ENCODE peak calls at places on chromosomes 5 and 9, in eight cellular contexts. X, O, J, R, Q, Y, I and W are unnamed samples.

GRCh38 chr5:157100140-157100679 is 8.6 kb downstream of the HAVCR2 start:
- DNase-seq in X (no peak), O (no peak), J (peak), R (peak), Q (no peak), Y (no peak), I (no peak), W (no peak)

GRCh38 chr5:122439645-122440044 is 127.6 kb downstream of the SNCAIP start:
- DNase-seq in X (no peak), O (no peak), J (no peak), R (no peak), Q (no peak), Y (no peak), I (no peak), W (no peak)

GRCh38 chr5:132458651-132459030 is 31.9 kb downstream of the IRF1 start:
- DNase-seq in X (no peak), O (no peak), J (no peak), R (no peak), Q (no peak), Y (no peak), I (no peak), W (no peak)

GRCh38 chr9:114284316-114285060 is 38.4 kb upstream of the ORM1 start:
- DNase-seq in X (no peak), O (no peak), J (no peak), R (no peak), Q (peak), Y (peak), I (no peak), W (no peak)

GRCh38 chr5:72818866-72819534 is 2.5 kb downstream of the TNPO1 start:
- DNase-seq in X (peak), O (peak), J (peak), R (peak), Q (peak), Y (peak), I (peak), W (peak)

GRCh38 chr5:107306597-107306996 is 364.1 kb downstream of the EFNA5 start:
- DNase-seq in X (no peak), O (no peak), J (no peak), R (no peak), Q (no peak), Y (no peak), I (no peak), W (no peak)

GRCh38 chr9:36037580-36038169 is 962 bp downstream of the RECK start:
- DNase-seq in X (no peak), O (no peak), J (no peak), R (no peak), Q (no peak), Y (no peak), I (no peak), W (no peak)

GRCh38 chr5:177431317-177432142 is 5.1 kb downstream of the GRK6 start:
- DNase-seq in X (no peak), O (peak), J (peak), R (peak), Q (peak), Y (no peak), I (no peak), W (no peak)

GRCh38 chr9:79975471-79976316 is 403.9 kb downstream of the TLE4 start:
- DNase-seq in X (no peak), O (no peak), J (no peak), R (no peak), Q (no peak), Y (peak), I (no peak), W (peak)

GRCh38 chr5:159732220-159732619 is 184.1 kb upstream of the ADRA1B start:
- DNase-seq in X (no peak), O (no peak), J (no peak), R (no peak), Q (no peak), Y (no peak), I (no peak), W (no peak)

GRCh38 chr5:95895771-95896170 is 65.9 kb downstream of the ELL2 start:
- DNase-seq in X (no peak), O (no peak), J (no peak), R (no peak), Q (peak), Y (no peak), I (no peak), W (no peak)

GRCh38 chr5:108700928-108701327 is 46.8 kb upstream of the FER start:
- DNase-seq in X (no peak), O (no peak), J (no peak), R (no peak), Q (no peak), Y (no peak), I (no peak), W (peak)

GRCh38 chr5:75660678-75661465 is 49.6 kb downstream of the ANKDD1B start:
- DNase-seq in X (no peak), O (no peak), J (no peak), R (no peak), Q (no peak), Y (no peak), I (no peak), W (no peak)

GRCh38 chr5:64339776-64340175 is 166.0 kb upstream of the RGS7BP start:
- DNase-seq in X (no peak), O (no peak), J (no peak), R (no peak), Q (no peak), Y (no peak), I (no peak), W (no peak)

GRCh38 chr5:132224721-132225120 is 2.9 kb downstream of the P4HA2 start:
- DNase-seq in X (no peak), O (no peak), J (no peak), R (no peak), Q (no peak), Y (no peak), I (no peak), W (no peak)

GRCh38 chr9:96884443-96884842 is 30.1 kb upstream of the ZNF782 start:
- DNase-seq in X (no peak), O (peak), J (no peak), R (no peak), Q (no peak), Y (no peak), I (no peak), W (no peak)

GRCh38 chr9:132699926-132700325 is 29.7 kb downstream of the GTF3C4 start:
- DNase-seq in X (no peak), O (no peak), J (no peak), R (no peak), Q (no peak), Y (no peak), I (no peak), W (no peak)

GRCh38 chr5:1130218-1130946 is 18.5 kb upstream of the SLC12A7 start:
- DNase-seq in X (peak), O (peak), J (no peak), R (no peak), Q (no peak), Y (no peak), I (peak), W (peak)

GRCh38 chr9:70111042-70111602 is 67.5 kb downstream of the MAMDC2 start:
- DNase-seq in X (peak), O (peak), J (peak), R (peak), Q (peak), Y (peak), I (peak), W (peak)